ENCODE peak calls at places on chromosomes 1 and 21, in six cellular contexts. C is NCI-H1105; D is activated CD4-positive, alpha-beta T cell treated with anti-CD3 and anti-CD28 coated beads, Interleukin-2, amount 50 U/mL, for 24 hours; K is lower lobe of right lung; J is activated CD8-positive, alpha-beta memory T cell treated with anti-CD3 and anti-CD28 coated beads, Interleukin-2, amount 50 U/mL, for 4 hours; M is neural progenitor cell. X is an unnamed sample.

GRCh38 chr1:112687361-112687760 is 12.9 kb downstream of the MOV10 start:
- DNase-seq in C (no peak), D (no peak), K (no peak), J (no peak), M (no peak), X (no peak)

GRCh38 chr21:44374601-44375280 is 21.3 kb downstream of the TRPM2 start:
- DNase-seq in C (no peak), D (no peak), K (no peak), J (no peak), M (no peak), X (no peak)

GRCh38 chr1:48236716-48237470 is 14.4 kb downstream of the SLC5A9 start:
- DNase-seq in C (peak; percentile 18), D (no peak), K (no peak), J (no peak), M (peak; percentile 57), X (no peak)

GRCh38 chr21:18666725-18667124 is 263.1 kb upstream of the TMPRSS15 start:
- DNase-seq in C (no peak), D (no peak), K (no peak), J (no peak), M (no peak), X (no peak)

GRCh38 chr1:156711011-156711817 is 5.8 kb upstream of the CRABP2 start:
- DNase-seq in C (no peak), D (no peak), K (no peak), J (no peak), M (peak; percentile 38), X (no peak)

GRCh38 chr21:45995686-45996179 is 14.2 kb downstream of the COL6A1 start:
- DNase-seq in C (no peak), D (no peak), K (peak; percentile 38), J (peak; percentile 16), M (no peak), X (no peak)

GRCh38 chr1:159943908-159944622 is 1.3 kb downstream of the IGSF9 start:
- DNase-seq in C (peak; percentile 88), D (no peak), K (no peak), J (no peak), M (no peak), X (no peak)

GRCh38 chr21:41614456-41615010 is 106.6 kb upstream of the TMPRSS2 start:
- DNase-seq in C (no peak), D (no peak), K (no peak), J (no peak), M (no peak), X (no peak)

GRCh38 chr1:31694069-31694909 is 9.5 kb downstream of the COL16A1 start:
- DNase-seq in C (no peak), D (no peak), K (no peak), J (no peak), M (peak; percentile 72), X (no peak)

GRCh38 chr1:2311184-2312032 is 79.9 kb downstream of the MORN1 start:
- DNase-seq in C (peak; percentile 28), D (no peak), K (peak; percentile 75), J (peak; percentile 68), M (peak; percentile 86), X (peak; percentile 68)

GRCh38 chr1:54989473-54989872 is 9.0 kb downstream of the TMEM61 start:
- DNase-seq in C (peak; percentile 40), D (no peak), K (no peak), J (no peak), M (no peak), X (no peak)

GRCh38 chr1:109369167-109369746 is 28.5 kb downstream of the SORT1 start:
- DNase-seq in C (no peak), D (no peak), K (peak; percentile 58), J (no peak), M (no peak), X (peak; percentile 53)

GRCh38 chr21:41536076-41536826 is 28.3 kb upstream of the TMPRSS2 start:
- DNase-seq in C (no peak), D (no peak), K (peak; percentile 68), J (no peak), M (no peak), X (no peak)

GRCh38 chr1:9050803-9051202 is 18.6 kb downstream of the SLC2A5 start:
- DNase-seq in C (no peak), D (no peak), K (no peak), J (no peak), M (no peak), X (no peak)